ENCODE peak calls at places on chromosomes 16 and 17, in four cellular contexts. D is NCI-H1105 treated with DMSO at 0.1 percent for 48 hours, I is islet precursor cell, N is memory B cell. M is an unnamed sample.

GRCh38 chr16:58265480-58266052 is 29.3 kb downstream of the PRSS54 start:
- DNase-seq in N (no peak), I (no peak), D (no peak), M (no peak)

GRCh38 chr17:39235555-39236221 is 9.9 kb upstream of the STAC2 start:
- DNase-seq in I (peak; percentile 90), N (no peak), D (peak; percentile 33), M (peak; percentile 94)

GRCh38 chr16:56202036-56202435 is 10.7 kb downstream of the GNAO1 start:
- DNase-seq in D (peak; percentile 23), N (no peak), I (no peak), M (no peak)

GRCh38 chr16:75697571-75697970 is 3.7 kb downstream of the DUXB start:
- DNase-seq in I (no peak), N (no peak), D (no peak), M (no peak)

GRCh38 chr16:74160759-74161158 is 135.9 kb upstream of the PSMD7 start:
- DNase-seq in I (no peak), N (no peak), D (no peak), M (no peak)

GRCh38 chr17:45307290-45308015 is 9.4 kb downstream of the MAP3K14 start:
- DNase-seq in I (no peak), N (peak; percentile 56), D (no peak), M (no peak)

GRCh38 chr17:79814966-79815835 is 18.3 kb upstream of the CBX8 start:
- DNase-seq in D (no peak), N (no peak), I (peak; percentile 81), M (peak; percentile 81)

GRCh38 chr17:10314332-10314731 is 58.5 kb downstream of the MYH13 start:
- DNase-seq in N (no peak), D (no peak), I (no peak), M (no peak)

GRCh38 chr17:78375401-78376079 is 2.9 kb upstream of the PGS1 start:
- DNase-seq in N (no peak), I (peak; percentile 82), D (no peak), M (peak; percentile 59)

GRCh38 chr17:32903774-32904673 is 23.9 kb upstream of the TMEM98 start:
- DNase-seq in N (no peak), D (no peak), I (peak; percentile 22), M (no peak)

GRCh38 chr16:1188781-1189189 is 35.9 kb downstream of the CACNA1H start:
- DNase-seq in I (peak; percentile 85), D (no peak), N (peak; percentile 29), M (peak; percentile 90)

GRCh38 chr17:74833501-74834361 is 26.0 kb downstream of the GRIN2C start:
- DNase-seq in D (no peak), N (peak; percentile 41), I (no peak), M (no peak)

GRCh38 chr17:80761421-80761871 is 216.8 kb downstream of the RPTOR start:
- DNase-seq in N (no peak), D (no peak), I (peak; percentile 83), M (peak; percentile 25)

GRCh38 chr17:78341559-78342437 is 18.1 kb downstream of the SOCS3 start:
- DNase-seq in I (peak; percentile 93), N (no peak), D (no peak), M (peak; percentile 92)

GRCh38 chr16:68286153-68287074 is 22.1 kb downstream of the SLC7A6 start:
- DNase-seq in N (no peak), I (no peak), D (no peak), M (no peak)